ENCODE peak calls at places on chromosomes 4 and X, in four cellular contexts. T, D, X and N are unnamed samples.

GRCh38 chr4:109432676-109433075 is 939 bp upstream of the SEC24B start:
- DNase-seq in T (no peak), D (no peak), X (no peak), N (no peak)

GRCh38 chr4:151952711-151953254 is 192.0 kb upstream of the GATB start:
- DNase-seq in T (no peak), D (no peak), X (no peak), N (no peak)

GRCh38 chr4:6963139-6963611 is 53.5 kb downstream of the TBC1D14 start:
- DNase-seq in T (no peak), D (no peak), X (no peak), N (no peak)

GRCh38 chr4:130074096-130074495 is 978.1 kb downstream of the C4orf33 start:
- DNase-seq in T (no peak), D (no peak), X (no peak), N (no peak)

GRCh38 chrX:107736781-107737531 is 38.6 kb downstream of the TSC22D3 start:
- DNase-seq in T (no peak), D (no peak), X (no peak), N (no peak)

GRCh38 chr4:145736241-145736831 is 56.4 kb downstream of the C4orf51 start:
- DNase-seq in T (peak; percentile 57), D (no peak), X (no peak), N (no peak)

GRCh38 chr4:164648151-164648848 is 105.6 kb upstream of the SMIM31 start:
- DNase-seq in T (no peak), D (no peak), X (no peak), N (no peak)

GRCh38 chr4:146329042-146329716 is 114.8 kb downstream of the REELD1 start:
- DNase-seq in T (no peak), D (no peak), X (no peak), N (no peak)

GRCh38 chrX:104008831-104009230 is 4.7 kb downstream of the H2BW1 start:
- DNase-seq in T (no peak), D (no peak), X (no peak), N (no peak)

GRCh38 chrX:129600981-129601424 is 53.8 kb downstream of the APLN start:
- DNase-seq in T (no peak), D (peak; percentile 30), X (peak; percentile 14), N (no peak)

GRCh38 chr4:111400736-111401135 is 744.5 kb upstream of the FAM241A start:
- DNase-seq in T (no peak), D (no peak), X (no peak), N (no peak)

GRCh38 chr4:153249199-153250154 is 45.2 kb downstream of the TRIM2 start:
- DNase-seq in T (peak; percentile 92), D (peak; percentile 86), X (peak; percentile 80), N (peak; percentile 68)

GRCh38 chr4:175891863-175892262 is 79.8 kb upstream of the GPM6A start:
- DNase-seq in T (no peak), D (no peak), X (no peak), N (no peak)

GRCh38 chrX:74450803-74451449 is 29.6 kb downstream of the SLC16A2 start:
- DNase-seq in T (no peak), D (peak; percentile 32), X (no peak), N (no peak)

GRCh38 chr4:143626134-143626859 is 74.2 kb downstream of the FREM3 start:
- DNase-seq in T (no peak), D (no peak), X (no peak), N (no peak)

GRCh38 chr4:26140150-26140898 is 180.5 kb upstream of the RBPJ start:
- DNase-seq in T (no peak), D (no peak), X (no peak), N (no peak)

GRCh38 chr4:170423137-170423536 is 333.4 kb upstream of the AADAT start:
- DNase-seq in T (no peak), D (no peak), X (no peak), N (no peak)

GRCh38 chr4:1302159-1302558 is 12.5 kb downstream of the MAEA start:
- DNase-seq in T (no peak), D (no peak), X (no peak), N (no peak)

GRCh38 chr4:98505991-98506390 is 152.4 kb downstream of the TSPAN5 start:
- DNase-seq in T (no peak), D (no peak), X (no peak), N (no peak)

GRCh38 chr4:119281374-119281773 is 40.6 kb downstream of the FABP2 start:
- DNase-seq in T (no peak), D (no peak), X (no peak), N (no peak)

GRCh38 chr4:113327513-113327912 is 278.1 kb downstream of the ANK2 start:
- DNase-seq in T (no peak), D (no peak), X (no peak), N (no peak)

GRCh38 chr4:142637654-142638053 is 208.4 kb downstream of the INPP4B start:
- DNase-seq in T (no peak), D (no peak), X (no peak), N (no peak)

GRCh38 chr4:88109123-88109864 is 49.1 kb downstream of the ABCG2 start:
- DNase-seq in T (no peak), D (no peak), X (no peak), N (no peak)

GRCh38 chrX:130103605-130104004 is 6.7 kb downstream of the ELF4 start:
- DNase-seq in T (peak; percentile 5), D (no peak), X (no peak), N (no peak)

GRCh38 chr4:14091966-14092365 is 464.4 kb upstream of the BOD1L1 start:
- DNase-seq in T (no peak), D (no peak), X (no peak), N (no peak)

GRCh38 chr4:139922625-139923024 is 231.4 kb downstream of the MAML3 start:
- DNase-seq in T (no peak), D (no peak), X (no peak), N (no peak)

GRCh38 chrX:51336584-51336983 is 4.0 kb downstream of the NUDT10 start:
- DNase-seq in T (no peak), D (peak; percentile 29), X (peak; percentile 11), N (no peak)

GRCh38 chr4:170008801-170009200 is 17.4 kb downstream of the MFAP3L start:
- DNase-seq in T (no peak), D (no peak), X (no peak), N (no peak)

GRCh38 chrX:41452565-41452964 is 5.4 kb downstream of the NYX start:
- DNase-seq in T (no peak), D (no peak), X (no peak), N (no peak)

GRCh38 chr4:121180558-121180957 is 16.4 kb upstream of the TNIP3 start:
- DNase-seq in T (no peak), D (no peak), X (no peak), N (no peak)

GRCh38 chr4:87032884-87033533 is 98.2 kb downstream of the AFF1 start:
- DNase-seq in T (no peak), D (no peak), X (no peak), N (no peak)

GRCh38 chr4:176849076-176849475 is 56.4 kb upstream of the VEGFC start:
- DNase-seq in T (no peak), D (no peak), X (no peak), N (no peak)

GRCh38 chr4:100062921-100063320 is 112.8 kb upstream of the H2AZ1 start:
- DNase-seq in T (no peak), D (no peak), X (no peak), N (no peak)

GRCh38 chr4:8819421-8820177 is 52.0 kb downstream of the HMX1 start:
- DNase-seq in T (no peak), D (no peak), X (no peak), N (no peak)

GRCh38 chr4:172543249-172543648 is 625.4 kb upstream of the GALNT7 start:
- DNase-seq in T (no peak), D (no peak), X (no peak), N (no peak)

GRCh38 chr4:172553216-172553615 is 615.4 kb upstream of the GALNT7 start:
- DNase-seq in T (no peak), D (no peak), X (no peak), N (no peak)

GRCh38 chr4:172546782-172547181 is 621.8 kb upstream of the GALNT7 start:
- DNase-seq in T (no peak), D (no peak), X (no peak), N (no peak)

GRCh38 chr4:172547724-172548123 is 620.9 kb upstream of the GALNT7 start:
- DNase-seq in T (no peak), D (no peak), X (no peak), N (no peak)
- TF ChIP-seq CTCF in T (no peak), D (no peak), X (no peak), N (no peak)

DNA sequence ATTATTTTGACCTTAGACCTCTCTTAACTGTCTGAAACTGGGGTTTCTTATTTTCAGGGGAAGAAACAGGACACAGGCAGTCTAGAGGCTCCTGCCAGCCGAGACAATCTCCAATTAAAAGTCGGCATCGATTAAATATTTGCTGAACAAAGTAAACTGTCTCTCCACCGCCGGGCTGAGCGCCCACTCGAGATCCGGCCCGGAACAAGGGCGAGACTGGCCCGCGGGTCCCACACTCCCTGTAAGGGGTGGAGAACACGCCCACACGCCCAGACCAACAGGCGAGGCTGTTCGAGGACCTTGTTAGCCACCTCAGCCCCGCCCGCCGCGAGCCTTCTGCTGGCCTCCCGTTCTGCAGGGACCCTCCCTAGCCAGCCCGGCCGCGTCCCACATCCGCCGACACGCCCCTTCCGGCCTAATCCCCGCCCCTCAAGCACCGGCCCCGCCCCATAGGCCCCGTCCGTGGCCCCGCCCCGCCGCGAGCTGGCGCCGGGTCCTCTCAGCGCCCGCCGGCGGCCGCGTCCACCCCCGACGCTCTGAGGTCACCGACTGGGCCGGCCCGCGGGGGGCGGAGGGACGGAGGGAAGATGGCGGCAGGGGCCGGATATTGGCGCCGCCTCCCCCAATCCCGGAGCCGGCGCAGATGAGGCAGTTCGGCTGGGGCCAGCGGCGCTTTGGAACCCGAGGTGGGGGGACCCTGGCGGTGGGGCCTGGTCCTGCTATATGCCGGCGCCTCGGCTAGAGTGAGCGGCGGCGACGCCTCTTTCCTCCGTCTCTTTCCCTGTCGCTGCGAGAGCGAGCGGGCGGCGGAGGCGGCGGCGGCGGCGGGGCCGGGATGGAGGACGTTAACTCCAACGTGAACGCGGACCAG is at the start of gene SLAIN2:
- DNase-seq in T (peak; percentile 100), D (peak; percentile 98), X (peak; percentile 99), N (peak; percentile 100)
- TF ChIP-seq CTCF in T (peak; percentile 41), D (no peak), X (peak; percentile 46), N (peak; percentile 43)

DNA sequence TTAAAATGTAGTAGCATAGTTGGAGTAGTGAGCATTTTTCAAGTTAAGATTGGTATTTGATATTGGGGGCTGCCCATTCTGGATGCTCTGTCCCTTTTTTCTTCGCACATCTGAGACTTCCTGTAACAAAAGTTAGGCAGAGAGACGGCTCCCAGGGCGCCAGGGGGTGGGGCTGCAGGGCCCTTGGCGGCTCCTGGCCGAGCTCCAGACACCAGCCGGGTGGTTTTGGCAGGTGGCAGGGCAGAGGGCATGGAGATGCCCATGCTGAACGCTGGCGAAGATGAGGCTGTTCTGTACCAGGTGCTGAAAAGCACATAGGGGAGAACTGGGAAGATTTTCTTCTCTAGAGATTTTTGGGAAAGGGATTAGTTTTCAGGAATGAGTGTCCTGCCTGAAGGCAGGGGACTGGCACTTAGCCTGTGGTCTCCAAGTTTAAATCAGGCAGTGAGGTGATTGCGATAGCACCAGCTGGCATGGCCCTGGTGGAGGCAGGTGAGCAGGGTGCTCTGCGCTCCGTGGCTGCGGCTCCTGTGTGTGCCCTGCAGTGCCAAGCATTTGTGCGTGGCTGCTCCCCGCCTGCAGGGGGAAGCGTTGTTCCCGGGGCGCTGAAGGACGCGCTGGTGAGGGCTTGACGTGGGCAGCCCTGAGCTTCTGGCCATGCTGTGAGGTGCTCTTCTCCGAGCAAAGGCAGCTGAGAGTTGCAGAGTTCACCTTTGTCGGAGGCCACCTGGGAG is 23.6 kb upstream of the HGFAC start:
- DNase-seq in T (peak; percentile 45), D (no peak), X (no peak), N (no peak)
- TF ChIP-seq CTCF in T (no peak), D (no peak), X (no peak), N (no peak)

GRCh38 chr4:158259955-158260575 is 49.8 kb downstream of the TMEM144 start:
- DNase-seq in T (no peak), D (no peak), X (no peak), N (no peak)
- TF ChIP-seq CTCF in T (no peak), D (peak; percentile 44), X (no peak), N (no peak)